ENCODE peak calls at places on chromosome 17, in five cellular contexts. Y, F, J, H and N are unnamed samples.

GRCh38 chr17:5678171-5678570 is 93.9 kb upstream of the NLRP1 start:
- DNase-seq in Y (no peak), F (no peak), J (no peak), H (no peak), N (no peak)

GRCh38 chr17:40534431-40535189 is 30.7 kb downstream of the CCR7 start:
- DNase-seq in Y (no peak), F (peak), J (no peak), H (no peak), N (no peak)

GRCh38 chr17:80394629-80395216 is 20.2 kb upstream of the ENDOV start:
- DNase-seq in Y (no peak), F (no peak), J (no peak), H (no peak), N (no peak)

GRCh38 chr17:78687125-78687524 is 94.9 kb downstream of the CYTH1 start:
- DNase-seq in Y (no peak), F (no peak), J (no peak), H (no peak), N (no peak)

GRCh38 chr17:29784661-29785060 is 145.4 kb downstream of the SSH2 start:
- DNase-seq in Y (no peak), F (peak), J (no peak), H (no peak), N (no peak)

GRCh38 chr17:1211287-1211686 is 31.5 kb upstream of the ABR start:
- DNase-seq in Y (no peak), F (no peak), J (no peak), H (no peak), N (no peak)

GRCh38 chr17:65754641-65755040 is 193.2 kb upstream of the AXIN2 start:
- DNase-seq in Y (no peak), F (no peak), J (no peak), H (no peak), N (no peak)

GRCh38 chr17:31673076-31673475 is 186.0 kb downstream of the COPRS start:
- DNase-seq in Y (no peak), F (no peak), J (no peak), H (no peak), N (no peak)

GRCh38 chr17:27236710-27237315 is 57.1 kb upstream of the WSB1 start:
- DNase-seq in Y (peak), F (peak), J (peak), H (no peak), N (peak)

GRCh38 chr17:65368341-65368740 is 193.1 kb downstream of the AXIN2 start:
- DNase-seq in Y (no peak), F (no peak), J (no peak), H (no peak), N (no peak)